ENCODE peak calls at places on chromosomes 2 and 18, in four cellular contexts. H is GM12878, D is K562, J is HL-60. N is an unnamed sample.

GRCh38 chr2:132567682-132568081 is 102.3 kb downstream of the LYPD1 start:
- DNase-seq in H (no peak), D (no peak), J (no peak), N (no peak)

GRCh38 chr18:26159353-26159752 is 25.7 kb downstream of the PSMA8 start:
- DNase-seq in H (no peak), D (peak; percentile 6), J (no peak), N (no peak)

GRCh38 chr2:217853301-217853881 is 149.4 kb downstream of the TNS1 start:
- DNase-seq in H (no peak), D (no peak), J (no peak), N (no peak)

GRCh38 chr2:202005272-202005887 is 28.3 kb upstream of the FZD7 start:
- DNase-seq in H (peak; percentile 21), D (no peak), J (no peak), N (no peak)

GRCh38 chr2:159124441-159124911 is 156.0 kb downstream of the TANC1 start:
- DNase-seq in H (no peak), D (peak; percentile 82), J (peak; percentile 57), N (no peak)

GRCh38 chr2:166163775-166164174 is 36.0 kb upstream of the SCN1A start:
- DNase-seq in H (no peak), D (no peak), J (no peak), N (no peak)

GRCh38 chr2:67583185-67583584 is 186.1 kb downstream of the ETAA1 start:
- DNase-seq in H (no peak), D (no peak), J (no peak), N (no peak)

GRCh38 chr2:181070119-181070833 is 89.9 kb downstream of the UBE2E3 start:
- DNase-seq in H (no peak), D (peak; percentile 40), J (no peak), N (no peak)

GRCh38 chr18:8499810-8500663 is 109.2 kb upstream of the RAB12 start:
- DNase-seq in H (no peak), D (no peak), J (no peak), N (no peak)

GRCh38 chr18:57737661-57738060 is 65.5 kb downstream of the ATP8B1 start:
- DNase-seq in H (no peak), D (peak; percentile 27), J (peak; percentile 98), N (no peak)
- TF ChIP-seq POLR2AphosphoS5 in H (no peak), D (no peak), J (peak; percentile 88), N (no peak)

GRCh38 chr18:11148655-11149440 is 521 bp downstream of the PIEZO2 start:
- DNase-seq in H (no peak), D (no peak), J (no peak), N (peak; percentile 47)

GRCh38 chr18:11147371-11147860 is 2.0 kb downstream of the PIEZO2 start:
- DNase-seq in H (no peak), D (no peak), J (no peak), N (no peak)

GRCh38 chr18:11146947-11147345 is 2.4 kb downstream of the PIEZO2 start:
- DNase-seq in H (no peak), D (no peak), J (no peak), N (no peak)

GRCh38 chr18:11149441-11150270 is at the start of gene PIEZO2:
- DNase-seq in H (peak; percentile 43), D (peak; percentile 2), J (no peak), N (peak; percentile 96)

DNA sequence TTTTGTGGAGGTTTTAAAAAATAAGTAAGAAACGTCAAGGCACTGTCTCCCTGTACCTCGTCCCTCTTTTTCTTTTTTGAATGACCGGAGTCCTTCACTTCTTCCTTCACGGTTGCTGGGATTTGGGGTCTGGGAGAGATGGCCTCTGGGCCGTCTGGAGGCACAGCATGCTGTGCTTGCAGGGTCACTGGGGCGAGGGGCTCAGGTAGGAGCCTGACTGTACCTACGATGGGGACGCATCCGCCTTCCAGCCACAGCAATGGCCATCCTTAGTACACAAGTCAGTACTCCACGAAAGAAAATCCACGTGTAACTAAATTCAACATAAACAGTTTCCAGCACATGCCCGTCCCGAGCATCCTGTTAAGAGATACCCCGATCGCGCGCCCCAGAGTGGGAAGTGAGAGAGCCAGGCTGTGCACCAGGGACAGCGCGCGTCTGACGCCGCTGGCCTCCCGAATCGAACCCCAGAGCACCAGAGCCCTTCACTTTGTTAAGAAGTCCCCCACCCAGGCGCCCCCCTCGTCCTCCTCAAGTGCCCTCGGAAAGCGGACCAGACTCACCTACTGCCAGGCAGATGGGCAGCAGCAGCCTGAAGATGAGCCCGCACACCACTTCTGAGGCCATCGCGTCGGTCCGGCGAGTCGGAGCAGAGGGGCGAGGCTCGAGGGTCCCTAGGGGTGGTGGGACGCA is 1.3 kb downstream of the PIEZO2 start:
- DNase-seq in H (no peak), D (no peak), J (no peak), N (no peak)
- TF ChIP-seq SPI1 in H (peak; percentile 16), D (no peak), J (no peak), N (peak; percentile 55)

GRCh38 chr2:241234066-241234790 is 45.8 kb downstream of the ANO7 start:
- DNase-seq in H (no peak), D (no peak), J (no peak), N (no peak)
- TF ChIP-seq POLR2AphosphoS5 in H (peak; percentile 40), D (no peak), J (peak; percentile 29), N (peak; percentile 30)

DNA sequence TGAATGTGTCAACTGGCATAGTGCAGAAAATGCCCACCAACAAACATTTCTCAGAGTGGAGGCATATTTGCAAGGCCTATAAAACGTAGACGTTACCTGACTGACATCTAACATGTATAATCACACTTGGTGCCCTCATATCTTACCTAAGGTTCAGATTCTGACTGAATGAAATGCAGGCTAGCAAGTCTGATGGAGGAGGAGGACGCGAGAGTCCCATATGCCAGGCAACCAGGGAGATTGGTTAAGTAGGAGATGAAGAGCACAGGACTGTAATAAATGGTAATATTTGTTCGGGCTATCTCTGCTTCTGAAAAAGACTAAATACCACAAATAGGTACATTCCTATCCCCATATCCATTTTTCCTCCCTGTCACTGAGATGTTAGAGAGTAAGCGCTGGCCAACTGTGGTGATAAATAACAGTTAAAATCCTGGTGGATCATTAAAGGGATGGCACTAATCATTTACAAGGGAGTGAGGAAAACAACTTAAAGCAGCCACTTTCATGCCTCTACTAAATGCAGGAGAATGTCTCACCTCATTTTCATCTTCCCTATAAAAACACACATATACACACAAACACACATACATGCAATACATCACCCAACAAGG is 217.2 kb downstream of the TMEM163 start:
- DNase-seq in H (no peak), D (no peak), J (no peak), N (no peak)
- TF ChIP-seq SPI1 in H (no peak), D (no peak), J (no peak), N (no peak)

GRCh38 chr2:33678447-33678846 is 79.3 kb upstream of the FAM98A start:
- DNase-seq in H (no peak), D (no peak), J (no peak), N (no peak)

GRCh38 chr2:33680906-33681305 is 81.8 kb upstream of the FAM98A start:
- DNase-seq in H (no peak), D (no peak), J (no peak), N (no peak)

GRCh38 chr2:33681333-33681732 is 82.2 kb upstream of the FAM98A start:
- DNase-seq in H (no peak), D (no peak), J (no peak), N (no peak)
- TF ChIP-seq POLR2AphosphoS5 in H (no peak), D (no peak), J (no peak), N (no peak)

GRCh38 chr2:194205568-194206227 is 1451.3 kb upstream of the SLC39A10 start:
- DNase-seq in H (no peak), D (no peak), J (no peak), N (no peak)

GRCh38 chr2:194203898-194204297 is 1453.1 kb upstream of the SLC39A10 start:
- DNase-seq in H (no peak), D (no peak), J (no peak), N (no peak)
- TF ChIP-seq SPI1 in H (no peak), D (no peak), J (no peak), N (no peak)

GRCh38 chr2:46814160-46814559 is 101.4 kb downstream of the MCFD2 start:
- DNase-seq in H (no peak), D (peak; percentile 16), J (no peak), N (no peak)
- TF ChIP-seq POLR2AphosphoS5 in H (no peak), D (no peak), J (no peak), N (no peak)

GRCh38 chr2:239396881-239397681 is 3.7 kb downstream of the HDAC4 start:
- DNase-seq in H (no peak), D (peak; percentile 19), J (no peak), N (no peak)
- TF ChIP-seq SPI1 in H (no peak), D (no peak), J (no peak), N (no peak)

DNA sequence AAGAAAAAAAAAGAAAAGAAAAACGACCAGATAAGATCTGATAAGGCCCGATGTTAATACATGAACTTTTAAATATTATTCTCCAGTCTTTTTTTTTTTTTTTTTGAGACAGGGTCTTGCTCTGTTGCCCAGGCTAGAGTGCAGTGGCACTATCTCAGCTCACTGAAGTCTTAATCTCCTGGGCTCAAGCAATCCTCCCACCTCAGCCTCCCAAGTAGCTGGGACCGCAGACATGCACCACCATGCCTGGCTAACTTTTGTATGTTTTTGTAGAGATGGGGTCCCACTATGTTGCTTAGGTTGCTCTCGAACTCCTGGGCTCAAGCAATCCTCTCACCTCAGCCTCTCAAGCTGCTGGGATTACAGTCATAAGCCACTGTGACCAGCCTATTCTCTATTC is 1.6 kb downstream of the ABCG5 start:
- DNase-seq in H (no peak), D (no peak), J (no peak), N (no peak)
- TF ChIP-seq POLR2AphosphoS5 in H (no peak), D (no peak), J (no peak), N (no peak)

GRCh38 chr2:7857904-7858303 is 824.0 kb upstream of the ID2 start:
- DNase-seq in H (no peak), D (no peak), J (no peak), N (no peak)
- TF ChIP-seq SPI1 in H (no peak), D (no peak), J (no peak), N (no peak)

N was measured in GM12891.